ENCODE peak calls at places on chromosome 10, in seven cellular contexts. W is CD8-positive, alpha-beta memory T cell; Z is IMR-90; F is right lobe of liver; J is SJSA1; B is right cardiac atrium; Q is A549. I is an unnamed sample.

GRCh38 chr10:115082521-115082920 is 10.6 kb upstream of the ATRNL1 start:
- DNase-seq in Z (no peak), J (no peak), Q (no peak), F (no peak), W (no peak), B (no peak), I (no peak)

GRCh38 chr10:117175215-117175900 is 21.9 kb upstream of the KCNK18 start:
- DNase-seq in W (no peak), Q (peak; percentile 24), B (peak; percentile 63), F (peak; percentile 51), Z (no peak), J (no peak), I (peak; percentile 20)

GRCh38 chr10:52740913-52741675 is 31.5 kb downstream of the MBL2 start:
- DNase-seq in Z (peak; percentile 17), B (peak; percentile 53), W (no peak), Q (peak; percentile 37), J (no peak), F (peak; percentile 62), I (peak; percentile 42)

GRCh38 chr10:99521474-99522077 is 11.2 kb upstream of the NKX2-3 start:
- DNase-seq in F (no peak), W (no peak), J (no peak), Q (no peak), Z (no peak), B (no peak), I (no peak)

GRCh38 chr10:132548869-132549268 is 11.3 kb downstream of the INPP5A start:
- DNase-seq in Z (no peak), F (no peak), B (no peak), W (no peak), J (no peak), Q (no peak), I (no peak)

GRCh38 chr10:128643658-128644057 is 517.4 kb upstream of the MKI67 start:
- DNase-seq in Q (no peak), Z (no peak), W (no peak), B (no peak), J (no peak), F (no peak), I (no peak)

GRCh38 chr10:78464118-78464855 is 430.6 kb downstream of the RPS24 start:
- DNase-seq in Z (no peak), J (peak; percentile 6), F (no peak), B (no peak), Q (no peak), W (no peak), I (no peak)

GRCh38 chr10:110200518-110200917 is 6.9 kb upstream of the MXI1 start:
- DNase-seq in Z (no peak), F (no peak), B (no peak), W (no peak), J (no peak), Q (no peak), I (no peak)

GRCh38 chr10:24561453-24561852 is 162.2 kb downstream of the ARHGAP21 start:
- DNase-seq in Z (peak; percentile 4), Q (no peak), J (no peak), W (no peak), F (no peak), B (no peak), I (no peak)

GRCh38 chr10:75397571-75397921 is 4.0 kb downstream of the ZNF503 start:
- DNase-seq in J (no peak), Z (no peak), B (peak; percentile 57), F (no peak), W (no peak), Q (no peak), I (peak; percentile 27)

GRCh38 chr10:127012769-127013152 is 107.5 kb downstream of the DOCK1 start:
- DNase-seq in J (no peak), Z (no peak), F (peak; percentile 90), Q (no peak), B (peak; percentile 90), W (no peak), I (peak; percentile 97)

GRCh38 chr10:119459681-119460340 is 82.7 kb downstream of the RGS10 start:
- DNase-seq in F (no peak), W (no peak), Q (no peak), Z (no peak), B (no peak), J (no peak), I (no peak)

GRCh38 chr10:77419056-77419455 is 218.6 kb downstream of the KCNMA1 start:
- DNase-seq in Q (no peak), F (no peak), B (no peak), J (no peak), Z (no peak), W (no peak), I (no peak)

GRCh38 chr10:9262770-9263169 is 1208.3 kb downstream of the GATA3 start:
- DNase-seq in W (no peak), Z (peak; percentile 1), B (no peak), F (no peak), J (no peak), Q (no peak), I (no peak)
- H3K4me3 ChIP-seq in W (no peak overlapping the region), Z (no peak overlapping the region), B (no peak overlapping the region), F (no peak overlapping the region), J (no peak overlapping the region), Q (no peak overlapping the region), I (no peak overlapping the region)

GRCh38 chr10:104301907-104302690 is 33.1 kb downstream of the GSTO2 start:
- DNase-seq in F (no peak), J (no peak), Z (peak; percentile 40), Q (no peak), B (no peak), W (no peak), I (no peak)
- H3K27ac ChIP-seq in F (no peak overlapping the region), J (peak overlapping the region; percentile 29), Z (no peak overlapping the region), Q (no peak overlapping the region), B (no peak overlapping the region), W (no peak overlapping the region), I (no peak overlapping the region)

GRCh38 chr10:34420273-34420672 is 394.8 kb downstream of the PARD3 start:
- DNase-seq in W (no peak), J (no peak), B (no peak), Z (no peak), F (no peak), Q (peak; percentile 80), I (no peak)

GRCh38 chr10:34415039-34415438 is 400.1 kb downstream of the PARD3 start:
- DNase-seq in Q (no peak), Z (no peak), F (no peak), J (no peak), W (no peak), B (no peak), I (no peak)

GRCh38 chr10:34423607-34424325 is 391.3 kb downstream of the PARD3 start:
- DNase-seq in Q (peak; percentile 42), B (no peak), F (no peak), J (no peak), W (no peak), Z (no peak), I (no peak)

GRCh38 chr10:34426041-34426440 is 389.1 kb downstream of the PARD3 start:
- DNase-seq in Q (peak; percentile 32), F (no peak), Z (no peak), J (no peak), B (no peak), W (no peak), I (no peak)

DNA sequence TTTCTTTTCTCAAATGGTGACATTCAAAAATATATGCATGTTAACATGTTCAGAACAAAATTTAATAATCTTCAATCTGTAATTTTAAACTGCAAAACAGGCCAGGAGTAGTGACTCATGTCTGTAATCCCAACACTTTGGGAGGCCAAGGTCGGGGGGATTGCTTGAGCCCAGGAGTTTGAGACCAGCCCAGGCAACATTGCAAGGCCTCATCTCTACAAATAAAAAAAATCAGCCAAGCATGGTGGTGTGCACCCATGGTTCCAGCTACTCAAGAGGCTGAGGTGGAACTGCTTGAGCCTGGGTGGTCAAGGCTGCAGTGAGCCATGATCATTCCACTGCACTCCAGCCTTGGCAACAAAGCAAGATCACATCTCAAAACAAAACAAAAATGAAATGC is 394.3 kb downstream of the PARD3 start:
- DNase-seq in F (no peak), B (no peak), Z (no peak), J (no peak), Q (peak; percentile 50), W (no peak), I (no peak)
- H3K4me1 ChIP-seq in F (no peaks in the 10 kb centered on the region), B (no peaks in the 10 kb centered on the region), Z (peaks cover 2% of the 10 kb centered on the region), J (no peaks in the 10 kb centered on the region), Q (peaks cover 98% of the 10 kb centered on the region), W (no peaks in the 10 kb centered on the region), I (no peaks in the 10 kb centered on the region)

DNA sequence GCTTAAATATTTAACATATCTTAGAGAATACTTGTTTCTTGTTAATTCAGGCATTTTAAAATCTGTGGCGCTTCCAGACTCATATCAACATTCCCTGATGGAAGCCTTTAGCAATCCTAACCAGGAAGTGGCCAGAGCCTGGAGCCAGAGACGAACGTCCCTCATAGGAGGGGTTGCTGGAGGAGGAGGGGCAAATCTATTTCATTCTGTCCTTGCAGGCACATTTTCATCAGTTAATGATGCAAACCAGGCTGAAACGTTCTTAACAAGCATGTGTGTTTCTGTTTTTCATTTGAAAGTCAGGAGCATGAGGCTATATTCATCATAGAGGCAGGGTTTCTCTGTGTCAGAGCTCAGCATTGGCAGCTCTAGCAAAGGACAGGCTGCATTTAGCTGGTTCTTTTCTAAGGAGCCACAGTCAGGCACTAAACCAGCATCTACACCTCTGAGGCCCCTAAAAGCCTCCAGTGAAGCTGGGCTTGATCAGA is 17.8 kb upstream of the IFIT2 start:
- DNase-seq in Q (peak; percentile 50), W (no peak), F (no peak), J (peak; percentile 71), Z (peak; percentile 81), B (peak; percentile 82), I (peak; percentile 20)
- H3K4me3 ChIP-seq in Q (no peak overlapping the region), W (no peak overlapping the region), F (no peak overlapping the region), J (no peak overlapping the region), Z (peak overlapping the region; percentile 1), B (peak overlapping the region; percentile 7), I (no peak overlapping the region)

GRCh38 chr10:89210794-89211425 is 3.8 kb upstream of the CH25H start:
- DNase-seq in Q (no peak), W (no peak), Z (peak; percentile 46), J (no peak), F (no peak), B (no peak), I (no peak)

GRCh38 chr10:89207181-89207800 is at the start of gene CH25H:
- DNase-seq in Q (peak; percentile 39), W (peak; percentile 38), F (peak; percentile 59), J (peak; percentile 60), B (peak; percentile 88), Z (peak; percentile 74), I (peak; percentile 71)

GRCh38 chr10:89209718-89210117 is 2.6 kb upstream of the CH25H start:
- DNase-seq in J (no peak), Q (no peak), F (no peak), B (no peak), Z (no peak), W (no peak), I (no peak)

GRCh38 chr10:89206402-89207180 is 526 bp downstream of the CH25H start:
- DNase-seq in J (no peak), Z (peak; percentile 24), F (no peak), B (peak; percentile 68), W (peak; percentile 27), Q (peak; percentile 1), I (peak; percentile 17)

DNA sequence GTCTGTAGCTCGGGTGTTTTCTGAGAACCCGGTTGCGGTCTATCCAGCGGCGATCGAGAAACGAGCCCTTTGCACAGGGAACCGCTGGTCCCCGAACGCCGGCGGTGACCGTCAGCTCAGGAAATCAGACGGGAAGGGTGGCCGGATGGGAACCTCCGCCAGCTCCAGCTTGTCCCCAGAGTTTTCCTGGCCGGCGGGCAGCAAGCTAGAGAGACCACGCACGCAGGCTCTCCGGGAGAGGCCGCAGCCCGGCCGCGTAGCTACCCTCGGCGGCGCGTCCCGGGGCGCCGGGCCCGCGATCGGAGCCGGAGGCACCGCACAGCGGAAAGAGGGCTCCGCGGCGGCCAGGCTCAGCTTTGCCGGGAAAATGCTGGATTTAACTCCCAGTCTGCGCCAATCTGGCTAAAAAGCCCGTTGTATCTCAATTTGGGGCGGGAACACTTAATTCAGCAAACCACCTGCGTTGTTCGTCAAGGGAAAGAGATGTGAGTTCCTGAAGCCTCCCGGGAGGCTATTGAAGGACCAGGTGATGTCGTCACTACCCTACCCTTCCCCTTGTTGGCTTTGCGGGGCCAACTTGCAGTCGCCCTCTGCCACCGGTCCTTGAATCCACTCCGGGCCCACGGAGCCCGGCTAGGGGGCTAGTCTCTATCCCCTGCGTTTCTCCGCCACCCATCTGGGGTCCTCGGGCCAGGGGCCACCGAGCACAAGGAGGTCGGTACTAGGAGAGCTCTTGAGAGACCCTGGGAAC is 859 bp upstream of the CH25H start:
- DNase-seq in W (no peak), F (peak; percentile 53), Z (no peak), Q (no peak), J (no peak), B (peak; percentile 86), I (peak; percentile 10)
- H3K27ac ChIP-seq in W (no peak overlapping the region), F (peak overlapping the region; percentile 31), Z (peak overlapping the region; percentile 18), Q (peak overlapping the region; percentile 34), J (no peak overlapping the region), B (peak overlapping the region; percentile 77), I (peak overlapping the region; percentile 77)

I was measured in small intestine.